ENCODE peak calls at places on chromosomes 11 and 22, in eight cellular contexts. One of them, this sample, is unnamed.
A peak's percentile ranks its signal among the peaks of the same experiment; 100 is the strongest.

GRCh38 chr11:12285106-12285505 is 92.3 kb upstream of the PARVA start:
- DNase-seq in endothelial cell: peak; percentile 0
- DNase-seq in GM20000: no peak
- DNase-seq in thoracic aorta: no peak
- DNase-seq in uterus: no peak
- DNase-seq in dorsolateral prefrontal cortex: no peak
- DNase-seq in neural progenitor cell: no peak
- DNase-seq in GM06990: no peak
- DNase-seq in this sample: no peak

GRCh38 chr11:8206251-8207079 is 37.6 kb upstream of the RIC3 start:
- DNase-seq in GM06990: no peak
- DNase-seq in dorsolateral prefrontal cortex: peak; percentile 81
- DNase-seq in thoracic aorta: no peak
- DNase-seq in neural progenitor cell: peak; percentile 80
- DNase-seq in uterus: no peak
- DNase-seq in endothelial cell: peak; percentile 72
- DNase-seq in GM20000: no peak
- DNase-seq in this sample: no peak

GRCh38 chr11:86773009-86773408 is 27.3 kb upstream of the PRSS23 start:
- DNase-seq in neural progenitor cell: no peak
- DNase-seq in GM20000: no peak
- DNase-seq in thoracic aorta: no peak
- DNase-seq in dorsolateral prefrontal cortex: no peak
- DNase-seq in GM06990: no peak
- DNase-seq in endothelial cell: no peak
- DNase-seq in uterus: no peak
- DNase-seq in this sample: no peak

GRCh38 chr11:68950268-68950667 is 30.5 kb downstream of the MRGPRD start:
- DNase-seq in neural progenitor cell: peak; percentile 79
- DNase-seq in GM20000: no peak
- DNase-seq in thoracic aorta: no peak
- DNase-seq in endothelial cell: peak; percentile 31
- DNase-seq in uterus: no peak
- DNase-seq in dorsolateral prefrontal cortex: no peak
- DNase-seq in GM06990: no peak
- DNase-seq in this sample: no peak

GRCh38 chr22:19356708-19357269 is 65.3 kb upstream of the CLTCL1 start:
- DNase-seq in endothelial cell: no peak
- DNase-seq in dorsolateral prefrontal cortex: no peak
- DNase-seq in GM20000: no peak
- DNase-seq in neural progenitor cell: no peak
- DNase-seq in GM06990: no peak
- DNase-seq in uterus: no peak
- DNase-seq in thoracic aorta: no peak
- DNase-seq in this sample: no peak

GRCh38 chr11:26571861-26572654 is at the start of gene MUC15:
- DNase-seq in endothelial cell: no peak
- DNase-seq in dorsolateral prefrontal cortex: no peak
- DNase-seq in uterus: no peak
- DNase-seq in GM06990: no peak
- DNase-seq in thoracic aorta: no peak
- DNase-seq in neural progenitor cell: no peak
- DNase-seq in GM20000: no peak
- DNase-seq in this sample: no peak

GRCh38 chr11:38582151-38582550 is 1984.1 kb upstream of the RAG2 start:
- DNase-seq in thoracic aorta: no peak
- DNase-seq in neural progenitor cell: no peak
- DNase-seq in dorsolateral prefrontal cortex: no peak
- DNase-seq in GM20000: no peak
- DNase-seq in endothelial cell: no peak
- DNase-seq in GM06990: no peak
- DNase-seq in uterus: no peak
- DNase-seq in this sample: no peak

GRCh38 chr11:59273008-59273841 is 60.5 kb upstream of the MPEG1 start:
- DNase-seq in endothelial cell: no peak
- DNase-seq in GM06990: peak; percentile 65
- DNase-seq in neural progenitor cell: no peak
- DNase-seq in GM20000: peak; percentile 53
- DNase-seq in thoracic aorta: no peak
- DNase-seq in dorsolateral prefrontal cortex: no peak
- DNase-seq in uterus: no peak
- DNase-seq in this sample: no peak

GRCh38 chr11:102518296-102519094 is 12.1 kb downstream of the MMP7 start:
- DNase-seq in thoracic aorta: no peak
- DNase-seq in GM06990: no peak
- DNase-seq in endothelial cell: no peak
- DNase-seq in dorsolateral prefrontal cortex: no peak
- DNase-seq in uterus: no peak
- DNase-seq in GM20000: no peak
- DNase-seq in neural progenitor cell: peak; percentile 3
- DNase-seq in this sample: no peak

DNA sequence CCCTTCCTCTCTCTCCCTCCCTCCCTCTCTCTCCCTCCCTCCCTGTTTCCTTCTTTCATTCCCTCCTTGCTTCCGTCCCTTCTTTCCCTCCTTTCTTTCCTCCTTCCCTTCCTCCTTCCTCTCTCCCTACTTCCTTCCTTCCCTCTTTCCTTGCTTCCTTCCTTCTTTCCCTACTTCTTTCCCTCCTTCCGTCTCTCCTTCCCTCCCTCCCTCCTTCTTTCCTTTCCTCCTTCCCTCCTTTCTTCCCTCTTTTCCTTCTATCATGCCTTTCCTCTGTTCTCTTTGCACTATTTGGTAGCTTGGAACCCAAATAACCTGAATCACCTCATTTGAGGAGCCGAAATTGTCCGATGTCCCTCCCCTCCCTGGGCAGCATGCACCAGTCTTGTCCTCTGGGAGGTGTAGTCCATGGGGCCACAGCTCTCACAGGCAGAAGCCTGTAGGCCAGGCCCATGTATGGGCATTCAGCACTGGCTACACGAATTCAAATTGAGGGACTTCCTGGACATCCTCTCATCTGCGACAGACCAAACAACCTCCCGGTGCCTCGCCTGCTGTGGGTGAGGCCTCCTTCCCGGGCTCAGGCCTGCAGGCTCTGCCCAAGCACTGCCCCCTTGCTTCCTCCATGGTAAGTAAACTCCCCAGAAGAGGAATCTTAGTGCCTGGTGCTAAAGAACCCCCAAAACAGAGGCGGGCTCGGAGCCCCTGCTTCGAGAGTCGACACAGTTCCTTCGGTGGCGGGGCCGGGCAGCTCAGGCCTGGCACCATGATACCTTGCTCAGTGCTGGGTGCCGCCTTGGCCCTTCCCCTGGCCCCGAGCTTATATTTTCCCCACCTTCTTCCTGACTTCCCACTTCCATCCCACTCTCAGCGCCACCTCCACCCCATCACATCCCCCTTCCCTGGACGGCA is 454.1 kb upstream of the CADM1 start:
- DNase-seq in thoracic aorta: no peak
- DNase-seq in GM06990: no peak
- DNase-seq in neural progenitor cell: no peak
- DNase-seq in endothelial cell: no peak
- DNase-seq in uterus: no peak
- DNase-seq in GM20000: no peak
- DNase-seq in dorsolateral prefrontal cortex: no peak
- DNase-seq in this sample: no peak
- TF ChIP-seq CTCF in thoracic aorta: no peak
- TF ChIP-seq CTCF in GM06990: no peak
- TF ChIP-seq CTCF in neural progenitor cell: peak; percentile 6
- TF ChIP-seq CTCF in endothelial cell: no peak
- TF ChIP-seq CTCF in uterus: no peak
- TF ChIP-seq CTCF in GM20000: no peak
- TF ChIP-seq CTCF in dorsolateral prefrontal cortex: no peak
- TF ChIP-seq CTCF in this sample: no peak

GRCh38 chr11:96088914-96089313 is 165.0 kb upstream of the MTMR2 start:
- DNase-seq in uterus: no peak
- DNase-seq in endothelial cell: no peak
- DNase-seq in dorsolateral prefrontal cortex: no peak
- DNase-seq in GM20000: no peak
- DNase-seq in GM06990: no peak
- DNase-seq in neural progenitor cell: no peak
- DNase-seq in thoracic aorta: no peak
- DNase-seq in this sample: no peak

GRCh38 chr11:96092511-96092910 is 168.6 kb upstream of the MTMR2 start:
- DNase-seq in uterus: no peak
- DNase-seq in endothelial cell: no peak
- DNase-seq in thoracic aorta: no peak
- DNase-seq in GM06990: no peak
- DNase-seq in dorsolateral prefrontal cortex: no peak
- DNase-seq in neural progenitor cell: no peak
- DNase-seq in GM20000: no peak
- DNase-seq in this sample: no peak

GRCh38 chr11:96090711-96091110 is 166.8 kb upstream of the MTMR2 start:
- DNase-seq in endothelial cell: no peak
- DNase-seq in dorsolateral prefrontal cortex: no peak
- DNase-seq in thoracic aorta: no peak
- DNase-seq in uterus: no peak
- DNase-seq in neural progenitor cell: no peak
- DNase-seq in GM20000: no peak
- DNase-seq in GM06990: no peak
- DNase-seq in this sample: no peak

GRCh38 chr11:96094156-96094555 is 170.2 kb upstream of the MTMR2 start:
- DNase-seq in GM06990: no peak
- DNase-seq in neural progenitor cell: no peak
- DNase-seq in thoracic aorta: no peak
- DNase-seq in GM20000: no peak
- DNase-seq in endothelial cell: no peak
- DNase-seq in uterus: no peak
- DNase-seq in dorsolateral prefrontal cortex: no peak
- DNase-seq in this sample: no peak

DNA sequence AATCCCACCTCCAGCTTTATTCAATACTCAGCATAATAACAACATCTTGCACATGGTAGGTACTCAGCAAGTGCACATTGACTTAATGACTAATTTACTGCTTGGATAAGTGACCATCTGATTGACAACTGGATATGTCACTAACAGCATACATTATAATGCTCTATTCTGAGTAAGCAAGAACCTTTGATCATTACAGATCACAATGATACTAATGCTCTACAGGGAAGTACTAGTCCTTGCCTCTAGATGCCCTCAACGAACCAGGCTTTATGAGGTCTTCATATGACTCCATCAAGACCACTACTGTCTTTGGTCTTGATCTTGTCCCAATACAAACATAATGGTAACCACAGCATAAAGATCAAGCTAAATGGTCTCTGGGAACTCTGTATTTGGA is 167.6 kb upstream of the MTMR2 start:
- DNase-seq in GM06990: no peak
- DNase-seq in uterus: no peak
- DNase-seq in GM20000: no peak
- DNase-seq in endothelial cell: no peak
- DNase-seq in dorsolateral prefrontal cortex: no peak
- DNase-seq in neural progenitor cell: no peak
- DNase-seq in thoracic aorta: no peak
- DNase-seq in this sample: peak; percentile 33
- TF ChIP-seq CTCF in GM06990: peak; percentile 46
- TF ChIP-seq CTCF in uterus: peak; percentile 7
- TF ChIP-seq CTCF in GM20000: peak; percentile 14
- TF ChIP-seq CTCF in endothelial cell: no peak
- TF ChIP-seq CTCF in dorsolateral prefrontal cortex: peak; percentile 9
- TF ChIP-seq CTCF in neural progenitor cell: no peak
- TF ChIP-seq CTCF in thoracic aorta: no peak
- TF ChIP-seq CTCF in this sample: peak; percentile 14

GRCh38 chr11:44728491-44728910 is 1.7 kb downstream of the TSPAN18 start:
- DNase-seq in GM20000: no peak
- DNase-seq in uterus: no peak
- DNase-seq in endothelial cell: no peak
- DNase-seq in dorsolateral prefrontal cortex: no peak
- DNase-seq in GM06990: no peak
- DNase-seq in neural progenitor cell: peak; percentile 75
- DNase-seq in thoracic aorta: no peak
- DNase-seq in this sample: no peak

GRCh38 chr11:44727114-44727372 is 281 bp downstream of the TSPAN18 start:
- DNase-seq in thoracic aorta: no peak
- DNase-seq in GM06990: no peak
- DNase-seq in neural progenitor cell: no peak
- DNase-seq in endothelial cell: no peak
- DNase-seq in GM20000: no peak
- DNase-seq in uterus: no peak
- DNase-seq in dorsolateral prefrontal cortex: no peak
- DNase-seq in this sample: no peak

GRCh38 chr11:44729065-44729464 is 2.3 kb downstream of the TSPAN18 start:
- DNase-seq in thoracic aorta: no peak
- DNase-seq in neural progenitor cell: peak; percentile 73
- DNase-seq in uterus: no peak
- DNase-seq in endothelial cell: no peak
- DNase-seq in GM06990: no peak
- DNase-seq in GM20000: no peak
- DNase-seq in dorsolateral prefrontal cortex: no peak
- DNase-seq in this sample: no peak

GRCh38 chr11:44727373-44728084 is 767 bp downstream of the TSPAN18 start:
- DNase-seq in GM06990: peak; percentile 76
- DNase-seq in uterus: peak; percentile 86
- DNase-seq in GM20000: peak; percentile 92
- DNase-seq in neural progenitor cell: peak; percentile 94
- DNase-seq in dorsolateral prefrontal cortex: peak; percentile 89
- DNase-seq in endothelial cell: peak; percentile 92
- DNase-seq in thoracic aorta: peak; percentile 30
- DNase-seq in this sample: peak; percentile 77

DNA sequence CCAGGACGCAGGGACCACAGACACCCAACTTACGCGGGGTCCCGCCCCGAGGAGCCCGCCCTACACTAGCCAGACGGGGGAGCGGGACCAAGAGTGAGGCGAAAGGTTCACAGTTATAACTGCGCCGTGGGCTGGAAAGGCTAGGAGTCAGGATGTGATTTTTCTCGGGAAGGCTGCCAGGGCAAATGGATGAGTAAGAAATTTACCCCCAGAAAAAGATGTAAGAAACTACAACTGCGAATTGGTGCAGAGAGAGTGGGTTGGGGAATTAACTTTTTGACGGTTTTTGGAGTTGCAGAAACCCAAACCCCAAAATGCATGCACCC is 1.3 kb downstream of the TSPAN18 start:
- DNase-seq in GM06990: no peak
- DNase-seq in GM20000: no peak
- DNase-seq in neural progenitor cell: no peak
- DNase-seq in endothelial cell: no peak
- DNase-seq in uterus: no peak
- DNase-seq in dorsolateral prefrontal cortex: no peak
- DNase-seq in thoracic aorta: no peak
- DNase-seq in this sample: no peak
- TF ChIP-seq CTCF in GM06990: no peak
- TF ChIP-seq CTCF in GM20000: no peak
- TF ChIP-seq CTCF in neural progenitor cell: no peak
- TF ChIP-seq CTCF in endothelial cell: peak; percentile 37
- TF ChIP-seq CTCF in uterus: no peak
- TF ChIP-seq CTCF in dorsolateral prefrontal cortex: no peak
- TF ChIP-seq CTCF in thoracic aorta: peak; percentile 18
- TF ChIP-seq CTCF in this sample: peak; percentile 59

DNA sequence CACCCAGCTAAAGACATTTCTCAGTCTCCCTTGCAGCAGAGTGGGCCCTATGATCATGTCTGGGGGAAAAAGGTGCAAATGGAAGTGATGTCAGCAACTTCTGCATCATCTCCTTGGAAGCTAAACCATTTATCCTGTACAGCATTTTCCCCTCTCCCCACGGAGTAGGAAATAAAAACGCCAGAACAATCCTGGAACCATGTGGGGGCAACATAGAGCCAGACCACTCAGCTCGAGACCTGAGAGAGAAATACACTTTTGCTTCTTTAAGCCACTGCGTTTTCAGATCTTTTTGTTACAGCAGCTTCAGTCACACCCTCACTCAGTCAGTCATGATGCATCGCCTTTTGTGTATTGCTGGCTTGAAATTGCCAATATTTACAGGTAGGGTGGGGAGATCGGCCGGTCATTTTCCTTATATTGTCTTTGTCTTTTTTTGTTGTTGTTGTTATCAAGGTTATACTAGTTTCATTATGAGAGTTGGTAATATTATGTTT is 9.1 kb upstream of the RAC2 start:
- DNase-seq in dorsolateral prefrontal cortex: no peak
- DNase-seq in uterus: no peak
- DNase-seq in GM20000: no peak
- DNase-seq in neural progenitor cell: no peak
- DNase-seq in GM06990: no peak
- DNase-seq in endothelial cell: no peak
- DNase-seq in thoracic aorta: no peak
- DNase-seq in this sample: no peak
- TF ChIP-seq CTCF in dorsolateral prefrontal cortex: no peak
- TF ChIP-seq CTCF in uterus: no peak
- TF ChIP-seq CTCF in GM20000: no peak
- TF ChIP-seq CTCF in neural progenitor cell: peak; percentile 32
- TF ChIP-seq CTCF in GM06990: peak; percentile 3
- TF ChIP-seq CTCF in endothelial cell: no peak
- TF ChIP-seq CTCF in thoracic aorta: no peak
- TF ChIP-seq CTCF in this sample: no peak